ENCODE peak calls at places on chromosomes 11 and 22, in eight cellular contexts. V, W, C, J, K, L, M and X are unnamed samples.

GRCh38 chr11:73566422-73566821 is 31.5 kb downstream of the FAM168A start:
- DNase-seq in V (no peak), L (no peak), J (no peak), C (peak; percentile 11), W (peak; percentile 36), M (no peak), K (no peak), X (no peak)

GRCh38 chr11:1117970-1118369 is 39.8 kb upstream of the MUC5AC start:
- DNase-seq in J (no peak), V (no peak), K (no peak), W (no peak), L (no peak), M (no peak), C (no peak), X (no peak)

GRCh38 chr11:115122274-115122673 is 381.9 kb downstream of the CADM1 start:
- DNase-seq in J (no peak), V (no peak), M (no peak), C (no peak), W (no peak), L (no peak), K (no peak), X (no peak)

GRCh38 chr22:22569218-22569617 is 10.2 kb upstream of the PRAME start:
- DNase-seq in C (no peak), W (no peak), L (no peak), K (no peak), J (no peak), V (no peak), M (no peak), X (no peak)

GRCh38 chr22:24768537-24769374 is 5.8 kb downstream of the PIWIL3 start:
- DNase-seq in M (peak; percentile 74), L (peak; percentile 1), J (peak; percentile 62), V (peak; percentile 51), C (peak; percentile 85), K (peak; percentile 62), W (peak; percentile 78), X (peak; percentile 45)

GRCh38 chr11:17343907-17344306 is 7.7 kb upstream of the NCR3LG1 start:
- DNase-seq in K (no peak), W (peak; percentile 84), V (no peak), C (peak; percentile 85), M (no peak), L (no peak), J (no peak), X (peak; percentile 85)

GRCh38 chr22:21108379-21109115 is 62.8 kb downstream of the LRRC74B start:
- DNase-seq in J (no peak), V (no peak), C (no peak), K (no peak), W (peak; percentile 9), M (no peak), L (no peak), X (no peak)

GRCh38 chr11:113278925-113279324 is 35.5 kb upstream of the TTC12 start:
- DNase-seq in L (no peak), M (no peak), V (no peak), K (no peak), C (peak; percentile 9), W (peak; percentile 6), J (no peak), X (no peak)

GRCh38 chr22:49994361-49995058 is 18.1 kb downstream of the IL17REL start:
- DNase-seq in J (no peak), W (no peak), V (no peak), K (no peak), L (no peak), M (no peak), C (no peak), X (no peak)

GRCh38 chr22:18068381-18068988 is 9.3 kb upstream of the PEX26 start:
- DNase-seq in J (no peak), W (no peak), L (no peak), V (no peak), C (no peak), M (no peak), K (no peak), X (peak; percentile 12)

GRCh38 chr22:20524004-20524481 is 16.6 kb downstream of the MED15 start:
- DNase-seq in M (no peak), L (no peak), K (no peak), W (peak; percentile 21), V (no peak), C (no peak), J (no peak), X (no peak)

GRCh38 chr11:125075242-125075625 is 12.1 kb downstream of the SLC37A2 start:
- DNase-seq in L (no peak), C (no peak), J (no peak), K (no peak), M (no peak), V (no peak), W (no peak), X (no peak)

GRCh38 chr22:47570300-47570685 is 807.8 kb downstream of the TBC1D22A start:
- DNase-seq in M (no peak), K (no peak), J (no peak), L (no peak), C (no peak), W (no peak), V (no peak), X (no peak)

GRCh38 chr11:105799728-105800462 is 190.0 kb downstream of the GRIA4 start:
- DNase-seq in K (no peak), C (no peak), M (no peak), W (no peak), L (no peak), J (no peak), V (no peak), X (no peak)

GRCh38 chr11:121194731-121195596 is 93.9 kb downstream of the TECTA start:
- DNase-seq in W (peak; percentile 79), M (peak; percentile 43), L (peak; percentile 50), K (peak; percentile 71), C (peak; percentile 77), J (no peak), V (peak; percentile 74), X (peak; percentile 57)

GRCh38 chr11:97345031-97345430 is 955.2 kb downstream of the JRKL start:
- DNase-seq in M (no peak), J (no peak), L (no peak), W (no peak), K (no peak), C (no peak), V (no peak), X (no peak)

GRCh38 chr11:313787-314547 is at the start of gene IFITM1:
- DNase-seq in L (peak; percentile 69), M (no peak), W (peak; percentile 88), J (no peak), C (peak; percentile 91), K (no peak), V (no peak), X (peak; percentile 65)

GRCh38 chr11:83612891-83613766 is 327.0 kb upstream of the CCDC90B start:
- DNase-seq in K (no peak), W (no peak), M (no peak), V (no peak), L (no peak), C (no peak), J (no peak), X (no peak)

GRCh38 chr11:134019500-134019899 is 49.4 kb upstream of the JAM3 start:
- DNase-seq in C (no peak), M (no peak), L (no peak), K (no peak), V (no peak), W (no peak), J (no peak), X (no peak)

GRCh38 chr11:47257518-47258316 is at the start of gene NR1H3:
- DNase-seq in W (peak; percentile 95), J (peak; percentile 71), K (peak; percentile 84), C (peak; percentile 96), L (no peak), M (peak; percentile 64), V (peak; percentile 45), X (peak; percentile 40)
- TF ChIP-seq CTCF in W (peak; percentile 77), J (peak; percentile 45), K (peak; percentile 41), C (peak; percentile 65), L (no peak), M (peak; percentile 55), V (peak; percentile 61), X (peak; percentile 79)

GRCh38 chr11:108663154-108663877 is 1.6 kb upstream of the DDX10 start:
- DNase-seq in K (no peak), J (no peak), V (no peak), C (no peak), M (no peak), L (no peak), W (no peak), X (no peak)

GRCh38 chr11:108664241-108664640 is 628 bp upstream of the DDX10 start:
- DNase-seq in C (no peak), V (no peak), J (no peak), L (no peak), M (no peak), W (no peak), K (no peak), X (no peak)

GRCh38 chr11:108664730-108665525 is at the start of gene DDX10:
- DNase-seq in V (peak; percentile 98), W (peak; percentile 99), L (peak; percentile 98), C (peak; percentile 99), J (peak; percentile 99), M (peak; percentile 97), K (peak; percentile 98), X (peak; percentile 98)

GRCh38 chr11:108669261-108669660 is 4.4 kb downstream of the DDX10 start:
- DNase-seq in V (no peak), C (no peak), J (no peak), L (no peak), M (no peak), K (no peak), W (no peak), X (no peak)

DNA sequence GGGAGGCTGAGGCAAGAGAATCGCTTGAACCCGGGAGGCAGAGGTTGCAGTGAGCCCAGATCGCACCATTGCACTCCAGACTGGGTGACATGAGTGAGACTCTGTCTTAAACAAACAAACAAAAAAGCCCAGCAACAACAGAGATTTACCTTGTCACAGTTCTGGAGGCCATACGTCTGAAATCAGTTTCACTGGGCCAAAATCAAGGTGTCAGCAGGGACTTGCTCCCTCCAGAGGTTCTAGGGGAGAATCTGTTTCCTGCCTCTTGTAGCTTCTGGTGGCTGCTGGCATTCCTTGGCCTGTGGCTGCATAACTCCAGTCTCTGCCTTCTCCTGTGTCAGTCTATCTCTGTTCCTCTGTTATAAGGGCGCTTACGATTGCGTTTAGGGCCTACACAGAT is 1.5 kb downstream of the DDX10 start:
- DNase-seq in L (no peak), V (no peak), K (no peak), W (no peak), C (peak; percentile 15), M (no peak), J (no peak), X (no peak)
- TF ChIP-seq CTCF in L (no peak), V (no peak), K (no peak), W (no peak), C (no peak), M (no peak), J (no peak), X (no peak)

DNA sequence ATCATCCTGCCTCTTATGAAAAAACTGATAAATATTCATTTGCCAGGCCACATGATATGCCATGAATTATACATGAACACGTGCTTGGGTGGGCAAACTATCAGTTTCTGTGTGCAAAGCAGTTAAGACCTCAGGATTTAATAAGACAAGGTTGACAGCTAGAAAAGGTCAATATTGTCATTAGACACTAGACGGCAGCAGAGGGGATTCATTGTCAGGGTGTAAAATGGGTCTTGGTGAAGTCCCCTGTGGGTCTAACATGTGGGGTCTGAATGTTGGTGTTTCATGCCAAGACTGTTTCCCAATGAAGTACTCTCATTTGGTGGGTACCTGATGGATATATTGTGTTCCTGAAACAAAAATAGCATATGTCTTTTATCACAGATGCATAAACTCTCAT is 111.9 kb downstream of the MYO18B start:
- DNase-seq in W (no peak), L (no peak), C (no peak), K (no peak), J (no peak), M (no peak), V (no peak), X (no peak)
- TF ChIP-seq CTCF in W (peak; percentile 3), L (no peak), C (no peak), K (no peak), J (no peak), M (peak; percentile 58), V (peak; percentile 56), X (no peak)

GRCh38 chr11:104609297-104609696 is 289.0 kb downstream of the CASP12 start:
- DNase-seq in M (no peak), V (peak; percentile 1), K (peak; percentile 37), C (peak; percentile 85), J (no peak), W (peak; percentile 82), L (peak; percentile 28), X (peak; percentile 3)
- TF ChIP-seq CTCF in M (peak; percentile 50), V (peak; percentile 71), K (peak; percentile 56), C (peak; percentile 86), J (no peak), W (peak; percentile 94), L (peak; percentile 85), X (peak; percentile 73)